ENCODE peak calls at places on chromosomes 6 and 20, in eight cellular contexts. C, K, E, L, B, Y, I and Q are unnamed samples.
A peak's percentile ranks its signal among the peaks of the same experiment; 100 is the strongest.

GRCh38 chr20:32672982-32673727 is 586 bp downstream of the C20orf203 start:
- DNase-seq in L (no peak), E (no peak), I (peak; percentile 53), C (no peak), K (no peak), B (no peak), Y (no peak), Q (no peak)

GRCh38 chr6:3227363-3228045 is at the start of gene TUBB2B:
- DNase-seq in E (peak; percentile 59), C (no peak), I (peak; percentile 32), Y (no peak), K (no peak), L (no peak), B (peak; percentile 75), Q (no peak)

GRCh38 chr6:53369876-53370515 is 21.2 kb upstream of the ELOVL5 start:
- DNase-seq in Y (no peak), L (no peak), E (no peak), C (no peak), K (no peak), B (no peak), I (no peak), Q (no peak)

GRCh38 chr6:26043389-26044139 is 43.7 kb upstream of the HFE start:
- DNase-seq in K (peak; percentile 95), Y (peak; percentile 38), I (peak; percentile 83), C (peak; percentile 36), L (peak; percentile 93), E (peak; percentile 99), B (peak; percentile 51), Q (no peak)

GRCh38 chr6:168864541-168865495 is 388.8 kb downstream of the THBS2 start:
- DNase-seq in Y (no peak), B (no peak), I (no peak), C (no peak), K (no peak), L (no peak), E (no peak), Q (no peak)

GRCh38 chr20:53891306-53891894 is 179.0 kb downstream of the BCAS1 start:
- DNase-seq in C (no peak), E (no peak), I (no peak), B (no peak), K (no peak), L (no peak), Y (no peak), Q (no peak)

GRCh38 chr6:34517461-34517868 is 38.7 kb downstream of the SPDEF start:
- DNase-seq in I (no peak), C (no peak), E (no peak), B (no peak), Y (no peak), L (no peak), K (no peak), Q (no peak)

GRCh38 chr20:21076073-21076472 is 30.1 kb downstream of the LINC00237 start:
- DNase-seq in E (no peak), C (no peak), I (no peak), Y (no peak), B (no peak), L (no peak), K (no peak), Q (no peak)

GRCh38 chr6:31332637-31333602 is 24.1 kb downstream of the HLA-B start:
- DNase-seq in Y (no peak), B (no peak), E (no peak), K (no peak), L (no peak), I (no peak), C (no peak), Q (no peak)

GRCh38 chr6:3280091-3280490 is 21.3 kb downstream of the PSMG4 start:
- DNase-seq in C (no peak), L (peak; percentile 22), I (no peak), Y (no peak), K (no peak), E (no peak), B (no peak), Q (no peak)

GRCh38 chr20:63215101-63216040 is 560 bp downstream of the YTHDF1 start:
- DNase-seq in I (no peak), B (peak; percentile 68), E (peak; percentile 46), L (peak; percentile 33), K (no peak), C (peak; percentile 91), Y (no peak), Q (peak; percentile 78)

GRCh38 chr6:152636675-152637421 is at the start of gene SYNE1:
- DNase-seq in I (no peak), K (no peak), Y (no peak), B (peak; percentile 21), L (no peak), E (peak; percentile 18), C (peak; percentile 15), Q (peak; percentile 6)

GRCh38 chr6:6569043-6569442 is 19.5 kb upstream of the LY86 start:
- DNase-seq in K (no peak), C (no peak), E (no peak), Y (no peak), B (no peak), I (no peak), L (no peak), Q (no peak)

GRCh38 chr20:19652591-19653026 is 105.4 kb upstream of the RIN2 start:
- DNase-seq in K (no peak), Y (no peak), I (no peak), L (no peak), C (no peak), E (no peak), B (no peak), Q (no peak)

GRCh38 chr6:116217069-116217468 is 36.8 kb downstream of the TSPYL4 start:
- DNase-seq in C (peak; percentile 3), L (no peak), I (peak; percentile 40), E (peak; percentile 55), K (no peak), B (no peak), Y (no peak), Q (no peak)

GRCh38 chr6:31736768-31737314 is 511 bp upstream of the CLIC1 start:
- DNase-seq in L (no peak), B (no peak), E (no peak), Y (no peak), C (no peak), K (no peak), I (no peak), Q (no peak)

GRCh38 chr6:162712694-162713093 is 14.9 kb downstream of the PRKN start:
- DNase-seq in K (no peak), Y (no peak), E (no peak), B (no peak), I (no peak), C (no peak), L (no peak), Q (no peak)